ENCODE peak calls at places on chromosomes 7 and 10, in seven cellular contexts. O is substantia nigra; T is esophagus squamous epithelium; Y is CD8-positive, alpha-beta T cell; B is naive thymus-derived CD4-positive, alpha-beta T cell; P is mesendoderm; F is small intestine. N is an unnamed sample.

GRCh38 chr7:79452032-79452494 is 1.4 kb downstream of the MAGI2 start:
- DNase-seq in O (peak; percentile 93), T (peak; percentile 5), Y (no peak), B (no peak), P (peak; percentile 71), F (no peak), N (peak; percentile 52)

GRCh38 chr10:109887776-109888175 is 35.5 kb downstream of the XPNPEP1 start:
- DNase-seq in O (no peak), T (no peak), Y (no peak), B (no peak), P (no peak), F (no peak), N (no peak)

GRCh38 chr7:141685285-141686035 is 16.5 kb downstream of the DENND11 start:
- DNase-seq in O (peak; percentile 25), T (no peak), Y (no peak), B (no peak), P (no peak), F (no peak), N (peak; percentile 53)

GRCh38 chr10:73859441-73860049 is 14.8 kb downstream of the CAMK2G start:
- DNase-seq in O (peak; percentile 71), T (no peak), Y (peak; percentile 62), B (no peak), P (no peak), F (peak; percentile 48), N (no peak)

GRCh38 chr10:12614390-12615003 is 265.1 kb downstream of the CAMK1D start:
- DNase-seq in O (no peak), T (no peak), Y (no peak), B (no peak), P (peak; percentile 40), F (no peak), N (no peak)

GRCh38 chr7:28695300-28696261 is 262.5 kb downstream of the TRIL start:
- DNase-seq in O (no peak), T (no peak), Y (no peak), B (no peak), P (no peak), F (no peak), N (no peak)

GRCh38 chr7:25754751-25755150 is 397.2 kb upstream of the NFE2L3 start:
- DNase-seq in O (no peak), T (no peak), Y (no peak), B (no peak), P (no peak), F (no peak), N (no peak)

GRCh38 chr7:12494354-12495024 is 76.0 kb upstream of the SCIN start:
- DNase-seq in O (no peak), T (no peak), Y (no peak), B (no peak), P (peak; percentile 36), F (no peak), N (no peak)

GRCh38 chr7:22730921-22731654 is 4.1 kb downstream of the IL6 start:
- DNase-seq in O (no peak), T (no peak), Y (no peak), B (no peak), P (no peak), F (no peak), N (peak; percentile 80)

GRCh38 chr7:155278921-155279320 is 18.8 kb upstream of the INSIG1 start:
- DNase-seq in O (no peak), T (no peak), Y (no peak), B (no peak), P (no peak), F (peak; percentile 35), N (no peak)

GRCh38 chr7:73734619-73735525 is 3.7 kb downstream of the ABHD11 start:
- DNase-seq in O (peak; percentile 14), T (no peak), Y (peak; percentile 83), B (peak; percentile 84), P (peak; percentile 94), F (peak; percentile 99), N (peak; percentile 50)

GRCh38 chr7:130971297-130971696 is 237.3 kb upstream of the KLF14 start:
- DNase-seq in O (no peak), T (no peak), Y (no peak), B (no peak), P (no peak), F (no peak), N (no peak)

GRCh38 chr7:101838837-101839483 is 21.5 kb downstream of the CUX1 start:
- DNase-seq in O (no peak), T (no peak), Y (no peak), B (no peak), P (peak; percentile 49), F (no peak), N (no peak)

GRCh38 chr10:77592946-77593636 is 44.5 kb downstream of the KCNMA1 start:
- DNase-seq in O (no peak), T (no peak), Y (no peak), B (no peak), P (no peak), F (peak; percentile 90), N (peak; percentile 91)

GRCh38 chr7:37037286-37037685 is 313.0 kb upstream of the AOAH start:
- DNase-seq in O (no peak), T (no peak), Y (no peak), B (no peak), P (no peak), F (no peak), N (no peak)

GRCh38 chr10:48582970-48583369 is 21.9 kb downstream of the ARHGAP22 start:
- DNase-seq in O (peak; percentile 56), T (no peak), Y (no peak), B (no peak), P (no peak), F (no peak), N (no peak)

GRCh38 chr10:94963901-94964300 is 25.4 kb downstream of the CYP2C9 start:
- DNase-seq in O (no peak), T (no peak), Y (no peak), B (no peak), P (peak; percentile 99), F (peak; percentile 64), N (peak; percentile 8)

GRCh38 chr10:98029149-98030092 is 1.0 kb downstream of the CRTAC1 start:
- DNase-seq in O (no peak), T (no peak), Y (no peak), B (no peak), P (peak; percentile 39), F (no peak), N (no peak)

GRCh38 chr7:55484241-55484640 is 88.1 kb downstream of the VOPP1 start:
- DNase-seq in O (no peak), T (no peak), Y (no peak), B (no peak), P (no peak), F (no peak), N (no peak)

GRCh38 chr7:104230606-104231005 is 22.8 kb upstream of the ORC5 start:
- DNase-seq in O (no peak), T (no peak), Y (no peak), B (no peak), P (no peak), F (no peak), N (peak; percentile 63)

GRCh38 chr10:553233-553632 is 136.2 kb downstream of the DIP2C start:
- DNase-seq in O (no peak), T (no peak), Y (no peak), B (no peak), P (no peak), F (no peak), N (no peak)

GRCh38 chr7:13496971-13497370 is 492.5 kb downstream of the ETV1 start:
- DNase-seq in O (no peak), T (no peak), Y (no peak), B (no peak), P (no peak), F (no peak), N (peak; percentile 2)

GRCh38 chr10:110456046-110456445 is 41.7 kb upstream of the DUSP5 start:
- DNase-seq in O (no peak), T (no peak), Y (no peak), B (no peak), P (no peak), F (peak; percentile 62), N (no peak)

GRCh38 chr10:651700-652099 is 37.8 kb downstream of the DIP2C start:
- DNase-seq in O (no peak), T (no peak), Y (no peak), B (no peak), P (no peak), F (no peak), N (no peak)

GRCh38 chr10:131134001-131134576 is 177.4 kb downstream of the TCERG1L start:
- DNase-seq in O (no peak), T (no peak), Y (no peak), B (no peak), P (no peak), F (no peak), N (no peak)

GRCh38 chr10:103281753-103282152 is 4.8 kb downstream of the INA start:
- DNase-seq in O (peak; percentile 24), T (no peak), Y (no peak), B (no peak), P (peak; percentile 89), F (no peak), N (no peak)

GRCh38 chr10:100970914-100971811 is 1.9 kb downstream of the SEMA4G start:
- DNase-seq in O (no peak), T (no peak), Y (no peak), B (no peak), P (no peak), F (peak; percentile 96), N (no peak)

GRCh38 chr7:100162874-100163533 is 4.5 kb upstream of the TRAPPC14 start:
- DNase-seq in O (no peak), T (no peak), Y (no peak), B (peak; percentile 75), P (peak; percentile 76), F (peak; percentile 79), N (no peak)
- H3K27ac ChIP-seq in O (no peak overlapping the region), T (peak overlapping the region; percentile 1), Y (peak overlapping the region; percentile 33), B (peak overlapping the region; percentile 61), P (no peak overlapping the region), F (no peak overlapping the region), N (no peak overlapping the region)

DNA sequence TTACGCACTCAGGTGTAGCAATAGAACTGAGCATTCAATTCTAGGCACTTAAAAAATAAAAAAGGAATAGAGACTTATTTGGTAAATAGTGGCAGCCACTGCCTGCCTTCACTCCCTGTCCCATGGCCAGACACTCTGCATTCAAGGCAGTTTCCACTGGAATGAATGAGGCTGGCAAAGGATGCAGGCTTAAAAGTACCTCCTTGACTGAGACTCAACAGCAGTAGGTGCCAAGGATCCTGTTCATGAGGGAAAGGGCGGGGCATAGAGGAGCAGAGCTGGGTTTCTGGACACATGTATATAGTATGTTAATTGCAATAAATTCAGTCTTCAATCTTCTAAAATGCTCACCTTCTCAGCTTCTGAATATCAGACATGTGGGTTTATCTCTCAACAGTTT is 242.6 kb downstream of the PHF14 start:
- DNase-seq in O (no peak), T (no peak), Y (no peak), B (no peak), P (no peak), F (no peak), N (no peak)
- H3K27ac ChIP-seq in O (no peak overlapping the region), T (no peak overlapping the region), Y (no peak overlapping the region), B (no peak overlapping the region), P (no peak overlapping the region), F (no peak overlapping the region), N (no peak overlapping the region)

GRCh38 chr10:72292223-72292691 is 18.5 kb downstream of the DDIT4 start:
- DNase-seq in O (no peak), T (no peak), Y (no peak), B (no peak), P (no peak), F (peak; percentile 62), N (peak; percentile 35)
- H3K27ac ChIP-seq in O (no peak overlapping the region), T (peak overlapping the region; percentile 60), Y (no peak overlapping the region), B (peak overlapping the region; percentile 8), P (no peak overlapping the region), F (no peak overlapping the region), N (no peak overlapping the region)

DNA sequence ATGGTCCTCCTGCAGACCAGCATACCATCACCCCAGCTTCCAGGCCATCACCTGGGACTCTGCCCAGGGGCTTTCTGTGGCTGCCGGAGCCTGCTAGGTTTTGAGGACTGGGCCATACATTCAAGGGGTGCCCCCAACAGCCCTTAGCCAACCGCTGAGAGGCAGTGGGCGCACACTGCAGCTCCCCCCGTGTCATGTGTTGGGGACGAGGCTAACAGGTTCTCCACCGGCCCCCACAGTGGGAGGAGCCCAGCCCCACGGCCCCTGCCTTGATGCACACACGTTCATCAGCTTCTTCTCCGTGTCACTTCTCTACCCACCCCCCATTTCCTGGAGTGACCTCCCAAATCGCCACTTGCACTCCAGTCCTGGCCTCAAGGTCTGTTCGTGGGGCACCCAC is 543.2 kb upstream of the FOXK1 start:
- DNase-seq in O (no peak), T (no peak), Y (no peak), B (no peak), P (no peak), F (no peak), N (no peak)
- H3K27ac ChIP-seq in O (no peak overlapping the region), T (no peak overlapping the region), Y (no peak overlapping the region), B (no peak overlapping the region), P (no peak overlapping the region), F (no peak overlapping the region), N (no peak overlapping the region)

N was measured in astrocyte.